ENCODE peak calls at places on chromosomes 3 and 15, in four cellular contexts. One of them, this sample, is unnamed.

GRCh38 chr3:62611541-62612240 is 238.3 kb upstream of the FEZF2 start:
- DNase-seq in fibroblast of lung: peak; percentile 82
- DNase-seq in T-helper 9 cell: no peak
- DNase-seq in activated CD4-positive, alpha-beta T cell treated with anti-CD3 and anti-CD28 coated beads for 36 hours: no peak
- DNase-seq in this sample: no peak

GRCh38 chr3:171459130-171459941 is 869 bp downstream of the TNIK start:
- DNase-seq in fibroblast of lung: peak; percentile 57
- DNase-seq in T-helper 9 cell: peak; percentile 51
- DNase-seq in activated CD4-positive, alpha-beta T cell treated with anti-CD3 and anti-CD28 coated beads for 36 hours: peak; percentile 73
- DNase-seq in this sample: peak; percentile 51

GRCh38 chr15:39493393-39494067 is 87.3 kb upstream of the THBS1 start:
- DNase-seq in fibroblast of lung: no peak
- DNase-seq in T-helper 9 cell: no peak
- DNase-seq in activated CD4-positive, alpha-beta T cell treated with anti-CD3 and anti-CD28 coated beads for 36 hours: no peak
- DNase-seq in this sample: no peak

GRCh38 chr15:35092311-35092710 is 7.2 kb upstream of the NANOGP8 start:
- DNase-seq in fibroblast of lung: no peak
- DNase-seq in T-helper 9 cell: no peak
- DNase-seq in activated CD4-positive, alpha-beta T cell treated with anti-CD3 and anti-CD28 coated beads for 36 hours: no peak
- DNase-seq in this sample: no peak

GRCh38 chr3:116034071-116034470 is 410.8 kb downstream of the GAP43 start:
- DNase-seq in fibroblast of lung: no peak
- DNase-seq in T-helper 9 cell: no peak
- DNase-seq in activated CD4-positive, alpha-beta T cell treated with anti-CD3 and anti-CD28 coated beads for 36 hours: no peak
- DNase-seq in this sample: no peak

GRCh38 chr3:122661633-122662032 is 19.0 kb upstream of the PARP14 start:
- DNase-seq in fibroblast of lung: no peak
- DNase-seq in T-helper 9 cell: no peak
- DNase-seq in activated CD4-positive, alpha-beta T cell treated with anti-CD3 and anti-CD28 coated beads for 36 hours: peak; percentile 44
- DNase-seq in this sample: no peak

GRCh38 chr3:117036259-117036799 is 326.8 kb downstream of the TUSC7 start:
- DNase-seq in fibroblast of lung: peak; percentile 63
- DNase-seq in T-helper 9 cell: no peak
- DNase-seq in activated CD4-positive, alpha-beta T cell treated with anti-CD3 and anti-CD28 coated beads for 36 hours: no peak
- DNase-seq in this sample: no peak

GRCh38 chr3:161316006-161316689 is 55.2 kb downstream of the SPTSSB start:
- DNase-seq in fibroblast of lung: peak; percentile 66
- DNase-seq in T-helper 9 cell: no peak
- DNase-seq in activated CD4-positive, alpha-beta T cell treated with anti-CD3 and anti-CD28 coated beads for 36 hours: no peak
- DNase-seq in this sample: no peak

GRCh38 chr3:46860381-46861292 is 2.6 kb downstream of the MYL3 start:
- DNase-seq in fibroblast of lung: no peak
- DNase-seq in T-helper 9 cell: no peak
- DNase-seq in activated CD4-positive, alpha-beta T cell treated with anti-CD3 and anti-CD28 coated beads for 36 hours: peak; percentile 55
- DNase-seq in this sample: no peak

GRCh38 chr3:32709346-32709745 is 24.4 kb downstream of the CNOT10 start:
- DNase-seq in fibroblast of lung: peak; percentile 12
- DNase-seq in T-helper 9 cell: no peak
- DNase-seq in activated CD4-positive, alpha-beta T cell treated with anti-CD3 and anti-CD28 coated beads for 36 hours: no peak
- DNase-seq in this sample: no peak

GRCh38 chr15:92848852-92849598 is 51.1 kb upstream of the CHD2 start:
- DNase-seq in fibroblast of lung: peak; percentile 93
- DNase-seq in T-helper 9 cell: peak; percentile 9
- DNase-seq in activated CD4-positive, alpha-beta T cell treated with anti-CD3 and anti-CD28 coated beads for 36 hours: peak; percentile 52
- DNase-seq in this sample: peak; percentile 28

GRCh38 chr3:129621626-129622417 is 15.3 kb upstream of the PLXND1 start:
- DNase-seq in fibroblast of lung: no peak
- DNase-seq in T-helper 9 cell: no peak
- DNase-seq in activated CD4-positive, alpha-beta T cell treated with anti-CD3 and anti-CD28 coated beads for 36 hours: peak; percentile 3
- DNase-seq in this sample: no peak

GRCh38 chr3:60645801-60646200 is 605.5 kb downstream of the FHIT start:
- DNase-seq in fibroblast of lung: peak; percentile 50
- DNase-seq in T-helper 9 cell: no peak
- DNase-seq in activated CD4-positive, alpha-beta T cell treated with anti-CD3 and anti-CD28 coated beads for 36 hours: no peak
- DNase-seq in this sample: no peak

GRCh38 chr3:59426851-59427565 is 377.2 kb upstream of the CFAP20DC start:
- DNase-seq in fibroblast of lung: peak; percentile 95
- DNase-seq in T-helper 9 cell: no peak
- DNase-seq in activated CD4-positive, alpha-beta T cell treated with anti-CD3 and anti-CD28 coated beads for 36 hours: no peak
- DNase-seq in this sample: no peak

GRCh38 chr15:81814882-81815455 is 230.8 kb downstream of the MEX3B start:
- DNase-seq in fibroblast of lung: no peak
- DNase-seq in T-helper 9 cell: no peak
- DNase-seq in activated CD4-positive, alpha-beta T cell treated with anti-CD3 and anti-CD28 coated beads for 36 hours: no peak
- DNase-seq in this sample: no peak

GRCh38 chr15:85693277-85693676 is 101.4 kb downstream of the KLHL25 start:
- DNase-seq in fibroblast of lung: no peak
- DNase-seq in T-helper 9 cell: no peak
- DNase-seq in activated CD4-positive, alpha-beta T cell treated with anti-CD3 and anti-CD28 coated beads for 36 hours: no peak
- DNase-seq in this sample: no peak

GRCh38 chr15:62985768-62986167 is 56.8 kb upstream of the TPM1 start:
- DNase-seq in fibroblast of lung: peak; percentile 96
- DNase-seq in T-helper 9 cell: no peak
- DNase-seq in activated CD4-positive, alpha-beta T cell treated with anti-CD3 and anti-CD28 coated beads for 36 hours: no peak
- DNase-seq in this sample: no peak

GRCh38 chr3:177320765-177321247 is 123.5 kb upstream of the TBL1XR1 start:
- DNase-seq in fibroblast of lung: peak; percentile 67
- DNase-seq in T-helper 9 cell: no peak
- DNase-seq in activated CD4-positive, alpha-beta T cell treated with anti-CD3 and anti-CD28 coated beads for 36 hours: peak; percentile 23
- DNase-seq in this sample: no peak

GRCh38 chr3:46923559-46924350 is 46.2 kb downstream of the PTH1R start:
- DNase-seq in fibroblast of lung: no peak
- DNase-seq in T-helper 9 cell: no peak
- DNase-seq in activated CD4-positive, alpha-beta T cell treated with anti-CD3 and anti-CD28 coated beads for 36 hours: peak; percentile 65
- DNase-seq in this sample: no peak

GRCh38 chr3:99402755-99403154 is 235.6 kb upstream of the COL8A1 start:
- DNase-seq in fibroblast of lung: no peak
- DNase-seq in T-helper 9 cell: no peak
- DNase-seq in activated CD4-positive, alpha-beta T cell treated with anti-CD3 and anti-CD28 coated beads for 36 hours: no peak
- DNase-seq in this sample: no peak

GRCh38 chr15:57562220-57562769 is 29.4 kb upstream of the MYZAP start:
- DNase-seq in fibroblast of lung: no peak
- DNase-seq in T-helper 9 cell: no peak
- DNase-seq in activated CD4-positive, alpha-beta T cell treated with anti-CD3 and anti-CD28 coated beads for 36 hours: peak; percentile 9
- DNase-seq in this sample: no peak

GRCh38 chr3:147384210-147385058 is 21.9 kb downstream of the ZIC4 start:
- DNase-seq in fibroblast of lung: no peak
- DNase-seq in T-helper 9 cell: no peak
- DNase-seq in activated CD4-positive, alpha-beta T cell treated with anti-CD3 and anti-CD28 coated beads for 36 hours: no peak
- DNase-seq in this sample: no peak

GRCh38 chr15:95511680-95512079 is 818.8 kb upstream of the NR2F2 start:
- DNase-seq in fibroblast of lung: peak; percentile 62
- DNase-seq in T-helper 9 cell: no peak
- DNase-seq in activated CD4-positive, alpha-beta T cell treated with anti-CD3 and anti-CD28 coated beads for 36 hours: no peak
- DNase-seq in this sample: no peak

GRCh38 chr15:80800067-80800466 is 20.9 kb downstream of the CEMIP start:
- DNase-seq in fibroblast of lung: no peak
- DNase-seq in T-helper 9 cell: no peak
- DNase-seq in activated CD4-positive, alpha-beta T cell treated with anti-CD3 and anti-CD28 coated beads for 36 hours: no peak
- DNase-seq in this sample: no peak

GRCh38 chr3:150372320-150373118 is 35.6 kb upstream of the TSC22D2 start:
- DNase-seq in fibroblast of lung: peak; percentile 22
- DNase-seq in T-helper 9 cell: no peak
- DNase-seq in activated CD4-positive, alpha-beta T cell treated with anti-CD3 and anti-CD28 coated beads for 36 hours: no peak
- DNase-seq in this sample: no peak

GRCh38 chr3:4949659-4950058 is 29.6 kb upstream of the BHLHE40 start:
- DNase-seq in fibroblast of lung: no peak
- DNase-seq in T-helper 9 cell: no peak
- DNase-seq in activated CD4-positive, alpha-beta T cell treated with anti-CD3 and anti-CD28 coated beads for 36 hours: no peak
- DNase-seq in this sample: no peak

GRCh38 chr3:171876651-171877272 is 33.6 kb downstream of the TMEM212 start:
- DNase-seq in fibroblast of lung: peak; percentile 99
- DNase-seq in T-helper 9 cell: no peak
- DNase-seq in activated CD4-positive, alpha-beta T cell treated with anti-CD3 and anti-CD28 coated beads for 36 hours: no peak
- DNase-seq in this sample: no peak

GRCh38 chr3:141170678-141171295 is 60.8 kb upstream of the PXYLP1 start:
- DNase-seq in fibroblast of lung: no peak
- DNase-seq in T-helper 9 cell: no peak
- DNase-seq in activated CD4-positive, alpha-beta T cell treated with anti-CD3 and anti-CD28 coated beads for 36 hours: no peak
- DNase-seq in this sample: no peak

GRCh38 chr15:25177955-25178801 is 223.4 kb downstream of the SNRPN start:
- DNase-seq in fibroblast of lung: no peak
- DNase-seq in T-helper 9 cell: no peak
- DNase-seq in activated CD4-positive, alpha-beta T cell treated with anti-CD3 and anti-CD28 coated beads for 36 hours: no peak
- DNase-seq in this sample: no peak